ENCODE peak calls at places on chromosome X, in four cellular contexts. G is AG20443, V is PC-3, U is epithelial cell of esophagus. D is an unnamed sample.

GRCh38 chrX:39144323-39144722 is 343.1 kb downstream of the MID1IP1 start:
- DNase-seq in G (no peak), V (no peak), U (peak), D (no peak)

GRCh38 chrX:136585960-136586359 is 53.9 kb downstream of the VGLL1 start:
- DNase-seq in G (no peak), V (no peak), U (no peak), D (no peak)

GRCh38 chrX:44039556-44039955 is 66.4 kb upstream of the NDP start:
- DNase-seq in G (no peak), V (no peak), U (no peak), D (no peak)

GRCh38 chrX:153828308-153828707 is 2.0 kb downstream of the PDZD4 start:
- DNase-seq in G (no peak), V (no peak), U (no peak), D (no peak)

GRCh38 chrX:29662759-29663503 is 552.4 kb upstream of the MAGEB2 start:
- DNase-seq in G (peak), V (peak), U (peak), D (peak)

GRCh38 chrX:43939187-43939926 is 33.8 kb downstream of the NDP start:
- DNase-seq in G (no peak), V (peak), U (peak), D (no peak)

GRCh38 chrX:83934220-83934619 is 73.3 kb downstream of the CYLC1 start:
- DNase-seq in G (no peak), V (peak), U (no peak), D (no peak)

GRCh38 chrX:142483965-142484364 is 278.9 kb upstream of the MAGEC2 start:
- DNase-seq in G (no peak), V (peak), U (peak), D (no peak)

GRCh38 chrX:65668362-65669310 is 1.2 kb downstream of the MSN start:
- DNase-seq in G (peak), V (peak), U (peak), D (peak)

GRCh38 chrX:100995469-100995868 is 26.0 kb downstream of the ARL13A start:
- DNase-seq in G (peak), V (peak), U (peak), D (peak)

GRCh38 chrX:9164535-9165425 is 130.9 kb upstream of the FAM9B start:
- DNase-seq in G (no peak), V (peak), U (peak), D (no peak)

GRCh38 chrX:50067435-50068292 is 133.1 kb downstream of the AKAP4 start:
- DNase-seq in G (peak), V (no peak), U (peak), D (no peak)

GRCh38 chrX:17605676-17606075 is 131.6 kb upstream of the SCML1 start:
- DNase-seq in G (peak), V (no peak), U (no peak), D (no peak)

GRCh38 chrX:48466696-48467095 is 3.4 kb downstream of the SLC38A5 start:
- DNase-seq in G (no peak), V (no peak), U (no peak), D (no peak)

GRCh38 chrX:69503835-69504625 is at the start of gene NALF2:
- DNase-seq in G (peak), V (peak), U (peak), D (no peak)

GRCh38 chrX:108415891-108416290 is 22.3 kb downstream of the COL4A6 start:
- DNase-seq in G (no peak), V (peak), U (no peak), D (no peak)

GRCh38 chrX:1394731-1395501 is 3.0 kb upstream of the SLC25A6 start:
- DNase-seq in G (peak), V (no peak), U (no peak), D (no peak)

GRCh38 chrX:21926527-21927278 is 13.8 kb upstream of the SMS start:
- DNase-seq in G (peak), V (peak), U (peak), D (peak)

GRCh38 chrX:122622800-122623199 is 561.3 kb upstream of the GRIA3 start:
- DNase-seq in G (no peak), V (no peak), U (no peak), D (no peak)

GRCh38 chrX:132216806-132217202 is 2.4 kb downstream of the RAP2C start:
- DNase-seq in G (no peak), V (peak), U (peak), D (peak)

GRCh38 chrX:13383907-13384306 is 64.1 kb upstream of the ATXN3L start:
- DNase-seq in G (no peak), V (no peak), U (no peak), D (no peak)

GRCh38 chrX:13469963-13470679 is 99.3 kb upstream of the EGFL6 start:
- DNase-seq in G (peak), V (peak), U (peak), D (peak)

GRCh38 chrX:12704706-12705105 is 86.5 kb upstream of the PRPS2 start:
- DNase-seq in G (no peak), V (no peak), U (no peak), D (no peak)

GRCh38 chrX:74526786-74527185 is 87.6 kb downstream of the RLIM start:
- DNase-seq in G (no peak), V (no peak), U (no peak), D (no peak)

GRCh38 chrX:133335027-133335426 is 80.3 kb downstream of the GPC4 start:
- DNase-seq in G (peak), V (peak), U (peak), D (no peak)